ENCODE peak calls at places on chromosomes 2 and 18, in four cellular contexts. X, O, N and B are unnamed samples.

GRCh38 chr18:26868968-26869586 is 3.6 kb upstream of the AQP4 start:
- DNase-seq in O (no peak), N (no peak), X (no peak), B (no peak)

GRCh38 chr2:145410096-145410495 is 890.2 kb upstream of the ZEB2 start:
- DNase-seq in O (no peak), N (no peak), X (no peak), B (no peak)

GRCh38 chr2:47201224-47201623 is 46.1 kb upstream of the STPG4 start:
- DNase-seq in N (no peak), X (no peak), O (no peak), B (peak)

GRCh38 chr18:62258606-62259005 is 66.5 kb upstream of the TNFRSF11A start:
- DNase-seq in O (peak), N (no peak), X (no peak), B (no peak)

GRCh38 chr2:62038980-62039771 is 133.7 kb downstream of the COMMD1 start:
- DNase-seq in N (no peak), X (no peak), O (peak), B (peak)

GRCh38 chr18:48922801-48923730 is 27.7 kb downstream of the SMAD7 start:
- DNase-seq in N (peak), O (no peak), X (peak), B (peak)

GRCh38 chr2:152716805-152717241 is 438 bp downstream of the PRPF40A start:
- DNase-seq in O (peak), X (no peak), N (peak), B (peak)

GRCh38 chr2:208906330-208906729 is 499.7 kb downstream of the PTH2R start:
- DNase-seq in X (peak), N (no peak), O (no peak), B (no peak)

GRCh38 chr2:5657216-5657615 is 35.0 kb upstream of the SOX11 start:
- DNase-seq in O (no peak), N (no peak), X (no peak), B (no peak)

GRCh38 chr2:212730994-212731393 is 192.4 kb upstream of the ERBB4 start:
- DNase-seq in X (no peak), N (no peak), O (no peak), B (no peak)

GRCh38 chr2:729363-729762 is 52.2 kb upstream of the TMEM18 start:
- DNase-seq in N (no peak), O (no peak), X (no peak), B (no peak)

GRCh38 chr18:13261658-13262357 is 43.2 kb downstream of the LDLRAD4 start:
- DNase-seq in N (no peak), O (no peak), X (peak), B (no peak)

GRCh38 chr2:201930831-201931230 is 102.8 kb upstream of the FZD7 start:
- DNase-seq in X (no peak), O (no peak), N (no peak), B (no peak)

GRCh38 chr2:164877169-164877568 is 35.5 kb upstream of the COBLL1 start:
- DNase-seq in X (no peak), O (no peak), N (no peak), B (no peak)

GRCh38 chr2:164882276-164882675 is 40.7 kb upstream of the COBLL1 start:
- DNase-seq in X (no peak), O (no peak), N (no peak), B (no peak)

GRCh38 chr2:164877927-164878326 is 36.3 kb upstream of the COBLL1 start:
- DNase-seq in X (no peak), O (no peak), N (no peak), B (no peak)

GRCh38 chr2:164879901-164880535 is 38.4 kb upstream of the COBLL1 start:
- DNase-seq in X (no peak), N (no peak), O (no peak), B (no peak)

DNA sequence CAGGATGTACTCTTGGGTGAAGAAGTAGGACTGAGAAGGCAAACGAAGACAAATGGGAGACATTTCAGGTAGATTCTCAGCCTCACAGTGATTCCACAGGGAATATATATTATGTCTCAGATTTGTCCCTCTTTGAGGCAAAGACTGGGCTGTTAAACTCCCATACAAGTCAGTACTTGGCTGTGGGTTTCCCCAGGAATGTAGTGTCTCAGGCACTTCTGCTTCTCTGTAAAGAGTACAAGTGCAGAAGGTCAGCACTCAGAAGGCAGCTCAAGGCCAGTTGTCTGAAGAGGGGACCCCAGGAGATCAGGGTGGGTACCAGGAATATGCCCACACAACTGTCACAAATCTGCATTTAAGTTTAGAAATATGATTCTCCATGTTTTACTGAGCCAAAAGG is 39.9 kb upstream of the COBLL1 start:
- DNase-seq in N (no peak), O (no peak), X (no peak), B (no peak)
- H3K4me2 ChIP-seq in N (no peak), O (no peak), X (no peak), B (no peak)

GRCh38 chr2:173136067-173136466 is 60.4 kb downstream of the MAP3K20 start:
- DNase-seq in O (no peak), N (no peak), X (no peak), B (no peak)
- H3K4me2 ChIP-seq in O (no peak), N (no peak), X (no peak), B (peak)

GRCh38 chr2:236041616-236042015 is 126.6 kb downstream of the GBX2 start:
- DNase-seq in O (no peak), N (no peak), X (no peak), B (no peak)
- H3K4me2 ChIP-seq in O (no peak), N (no peak), X (no peak), B (no peak)

DNA sequence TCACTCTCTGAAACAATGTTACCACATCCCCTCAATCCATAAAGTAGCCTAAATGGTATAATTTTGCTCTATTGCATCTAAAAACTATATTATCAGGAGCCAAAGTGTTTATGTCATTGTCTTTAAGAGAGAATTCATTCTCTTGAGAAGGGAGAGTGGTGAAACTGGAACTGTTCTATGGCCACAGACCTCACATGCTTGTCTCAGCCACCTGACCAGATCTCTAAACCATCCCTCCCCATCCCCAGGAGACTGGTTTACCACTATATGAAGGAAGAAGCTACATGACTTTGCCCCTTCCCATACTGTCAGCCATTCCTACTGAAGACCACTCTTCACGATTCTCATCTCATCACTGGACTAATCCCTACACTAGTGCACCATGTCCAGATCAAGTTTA is 9.6 kb downstream of the CDH7 start:
- DNase-seq in O (no peak), N (no peak), X (no peak), B (no peak)
- H3K4me2 ChIP-seq in O (no peak), N (no peak), X (no peak), B (no peak)

GRCh38 chr2:65380243-65380642 is 52.2 kb downstream of the SPRED2 start:
- DNase-seq in O (no peak), N (no peak), X (no peak), B (peak)
- H3K4me2 ChIP-seq in O (no peak), N (no peak), X (no peak), B (no peak)

GRCh38 chr2:173030541-173031485 is 44.8 kb upstream of the MAP3K20 start:
- DNase-seq in O (no peak), X (no peak), N (no peak), B (no peak)
- H3K4me2 ChIP-seq in O (no peak), X (no peak), N (no peak), B (no peak)

DNA sequence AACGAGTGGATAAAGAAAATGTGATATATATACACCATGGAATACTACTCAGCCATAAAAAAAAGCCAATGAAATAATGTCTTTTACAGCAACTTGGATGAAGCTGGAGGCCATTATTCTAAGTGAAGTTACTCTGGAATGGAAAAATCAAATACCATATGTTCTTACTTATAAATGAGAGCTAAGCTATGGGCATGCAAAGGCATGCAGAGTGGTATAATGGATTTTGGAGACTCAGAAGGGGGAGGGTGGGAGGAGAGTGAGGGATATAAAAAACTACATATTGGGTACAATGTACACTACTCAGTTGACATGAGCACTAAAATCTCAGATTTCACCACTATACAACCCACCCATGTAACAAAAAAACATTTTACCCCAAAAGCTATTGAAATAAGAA is 1.7 kb upstream of the MSGN1 start:
- DNase-seq in N (no peak), O (no peak), X (no peak), B (no peak)
- H3K4me2 ChIP-seq in N (no peak), O (peak), X (no peak), B (no peak)

GRCh38 chr2:95667480-95667879 is 75.7 kb downstream of the TRIM43 start:
- DNase-seq in X (no peak), O (no peak), N (no peak), B (no peak)

GRCh38 chr2:95674186-95674585 is 82.4 kb downstream of the TRIM43 start:
- DNase-seq in X (no peak), O (no peak), N (no peak), B (no peak)

GRCh38 chr2:95670686-95671085 is 78.9 kb downstream of the TRIM43 start:
- DNase-seq in N (no peak), X (no peak), O (no peak), B (peak)

GRCh38 chr2:95670167-95670566 is 78.4 kb downstream of the TRIM43 start:
- DNase-seq in O (no peak), N (no peak), X (no peak), B (peak)

GRCh38 chr2:95669441-95669994 is 77.7 kb downstream of the TRIM43 start:
- DNase-seq in X (no peak), N (no peak), O (peak), B (peak)
- H3K4me2 ChIP-seq in X (no peak), N (no peak), O (no peak), B (peak)